ENCODE peak calls at places on chromosomes 4 and X, in five cellular contexts. One of them, this sample, is unnamed.

GRCh38 chr4:31370866-31371465 is 650.8 kb downstream of the PCDH7 start:
- DNase-seq in mucosa of descending colon: no peak
- DNase-seq in keratinocyte: no peak
- DNase-seq in lung: no peak
- DNase-seq in fibroblast of lung: peak
- DNase-seq in this sample: peak

GRCh38 chrX:120269379-120270035 is 18.9 kb downstream of the ZBTB33 start:
- DNase-seq in mucosa of descending colon: no peak
- DNase-seq in keratinocyte: no peak
- DNase-seq in lung: peak
- DNase-seq in fibroblast of lung: peak
- DNase-seq in this sample: no peak

GRCh38 chr4:56953680-56954520 is 23.5 kb downstream of the NOA1 start:
- DNase-seq in mucosa of descending colon: no peak
- DNase-seq in keratinocyte: no peak
- DNase-seq in lung: no peak
- DNase-seq in fibroblast of lung: no peak
- DNase-seq in this sample: no peak

GRCh38 chr4:156672924-156673323 is 298.7 kb downstream of the PDGFC start:
- DNase-seq in mucosa of descending colon: no peak
- DNase-seq in keratinocyte: no peak
- DNase-seq in lung: no peak
- DNase-seq in fibroblast of lung: no peak
- DNase-seq in this sample: no peak

GRCh38 chrX:2696698-2697215 is 5.7 kb downstream of the CD99 start:
- DNase-seq in mucosa of descending colon: no peak
- DNase-seq in keratinocyte: no peak
- DNase-seq in lung: no peak
- DNase-seq in fibroblast of lung: peak
- DNase-seq in this sample: peak

GRCh38 chr4:81605278-81605677 is 133.6 kb upstream of the RASGEF1B start:
- DNase-seq in mucosa of descending colon: no peak
- DNase-seq in keratinocyte: no peak
- DNase-seq in lung: no peak
- DNase-seq in fibroblast of lung: no peak
- DNase-seq in this sample: no peak

GRCh38 chr4:79652232-79652631 is 244.2 kb upstream of the GK2 start:
- DNase-seq in mucosa of descending colon: no peak
- DNase-seq in keratinocyte: no peak
- DNase-seq in lung: no peak
- DNase-seq in fibroblast of lung: peak
- DNase-seq in this sample: no peak

GRCh38 chr4:188030401-188030800 is 34.8 kb downstream of the ZFP42 start:
- DNase-seq in mucosa of descending colon: no peak
- DNase-seq in keratinocyte: no peak
- DNase-seq in lung: no peak
- DNase-seq in fibroblast of lung: no peak
- DNase-seq in this sample: no peak

GRCh38 chr4:43410636-43411035 is 518.1 kb downstream of the GRXCR1 start:
- DNase-seq in mucosa of descending colon: no peak
- DNase-seq in keratinocyte: no peak
- DNase-seq in lung: no peak
- DNase-seq in fibroblast of lung: no peak
- DNase-seq in this sample: no peak

GRCh38 chrX:132741706-132742105 is 216.7 kb downstream of the HS6ST2 start:
- DNase-seq in mucosa of descending colon: no peak
- DNase-seq in keratinocyte: no peak
- DNase-seq in lung: no peak
- DNase-seq in fibroblast of lung: peak
- DNase-seq in this sample: no peak

GRCh38 chrX:15749642-15750610 is 11.9 kb downstream of the CA5B start:
- DNase-seq in mucosa of descending colon: no peak
- DNase-seq in keratinocyte: no peak
- DNase-seq in lung: no peak
- DNase-seq in fibroblast of lung: peak
- DNase-seq in this sample: peak

GRCh38 chrX:10875995-10876394 is 235.1 kb upstream of the HCCS start:
- DNase-seq in mucosa of descending colon: no peak
- DNase-seq in keratinocyte: no peak
- DNase-seq in lung: no peak
- DNase-seq in fibroblast of lung: no peak
- DNase-seq in this sample: peak

GRCh38 chrX:44343412-44343942 is at the start of gene EFHC2:
- DNase-seq in mucosa of descending colon: peak
- DNase-seq in keratinocyte: no peak
- DNase-seq in lung: peak
- DNase-seq in fibroblast of lung: peak
- DNase-seq in this sample: peak

GRCh38 chr4:83010111-83010521 is 507 bp downstream of the LIN54 start:
- DNase-seq in mucosa of descending colon: no peak
- DNase-seq in keratinocyte: no peak
- DNase-seq in lung: no peak
- DNase-seq in fibroblast of lung: peak
- DNase-seq in this sample: no peak

GRCh38 chr4:150662686-150663085 is 80.7 kb downstream of the MAB21L2 start:
- DNase-seq in mucosa of descending colon: no peak
- DNase-seq in keratinocyte: no peak
- DNase-seq in lung: no peak
- DNase-seq in fibroblast of lung: no peak
- DNase-seq in this sample: no peak

GRCh38 chr4:122960298-122960985 is 38.0 kb upstream of the NUDT6 start:
- DNase-seq in mucosa of descending colon: no peak
- DNase-seq in keratinocyte: no peak
- DNase-seq in lung: no peak
- DNase-seq in fibroblast of lung: peak
- DNase-seq in this sample: no peak

GRCh38 chrX:122565952-122566351 is 618.1 kb upstream of the GRIA3 start:
- DNase-seq in mucosa of descending colon: peak
- DNase-seq in keratinocyte: no peak
- DNase-seq in lung: no peak
- DNase-seq in fibroblast of lung: peak
- DNase-seq in this sample: no peak

GRCh38 chr4:165299399-165300060 is 27.9 kb upstream of the MSMO1 start:
- DNase-seq in mucosa of descending colon: no peak
- DNase-seq in keratinocyte: no peak
- DNase-seq in lung: no peak
- DNase-seq in fibroblast of lung: no peak
- DNase-seq in this sample: no peak

GRCh38 chrX:49103637-49104036 is 19.9 kb downstream of the GPKOW start:
- DNase-seq in mucosa of descending colon: no peak
- DNase-seq in keratinocyte: no peak
- DNase-seq in lung: no peak
- DNase-seq in fibroblast of lung: no peak
- DNase-seq in this sample: no peak

GRCh38 chr4:27003602-27004238 is 143.1 kb downstream of the STIM2 start:
- DNase-seq in mucosa of descending colon: no peak
- DNase-seq in keratinocyte: no peak
- DNase-seq in lung: no peak
- DNase-seq in fibroblast of lung: peak
- DNase-seq in this sample: no peak

DNA sequence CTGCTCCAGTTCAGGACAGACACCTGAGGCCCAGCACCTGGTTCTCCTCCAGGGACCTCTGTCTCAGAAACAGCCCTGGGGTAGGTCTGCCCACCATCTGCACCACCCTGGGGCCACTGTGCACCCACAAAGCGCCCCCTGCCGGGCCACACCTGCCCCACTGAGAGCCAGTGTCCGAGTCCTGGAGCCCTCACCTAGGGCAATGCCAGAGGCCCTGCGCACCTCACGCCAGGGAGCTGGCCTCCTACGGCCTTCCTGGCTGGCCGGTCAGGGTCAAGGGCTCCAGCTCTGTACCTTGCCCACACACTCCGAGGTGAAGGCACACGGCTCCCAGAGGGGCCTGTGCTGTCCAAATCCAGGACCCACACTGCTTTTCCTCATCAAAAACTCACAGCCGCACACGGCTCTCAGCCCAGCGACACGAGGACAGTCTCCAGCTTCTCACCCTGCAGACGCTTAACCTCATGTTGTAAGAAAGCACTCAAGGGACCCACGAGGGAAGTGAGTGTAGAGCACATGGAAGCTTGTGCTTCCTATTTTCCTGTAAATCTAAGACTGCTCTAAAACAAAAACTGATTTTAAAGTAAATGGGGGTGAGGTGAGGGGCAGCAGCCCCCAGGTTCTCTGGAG is 5.4 kb downstream of the CTBP1 start:
- DNase-seq in mucosa of descending colon: peak
- DNase-seq in keratinocyte: no peak
- DNase-seq in lung: no peak
- DNase-seq in fibroblast of lung: no peak
- DNase-seq in this sample: peak
- TF ChIP-seq CTCF in mucosa of descending colon: no peak
- TF ChIP-seq CTCF in keratinocyte: no peak
- TF ChIP-seq CTCF in lung: no peak
- TF ChIP-seq CTCF in fibroblast of lung: no peak
- TF ChIP-seq CTCF in this sample: peak

GRCh38 chr4:24970635-24971034 is 57.8 kb upstream of the CCDC149 start:
- DNase-seq in mucosa of descending colon: no peak
- DNase-seq in keratinocyte: no peak
- DNase-seq in lung: no peak
- DNase-seq in fibroblast of lung: no peak
- DNase-seq in this sample: no peak
- TF ChIP-seq CTCF in mucosa of descending colon: no peak
- TF ChIP-seq CTCF in keratinocyte: no peak
- TF ChIP-seq CTCF in lung: no peak
- TF ChIP-seq CTCF in fibroblast of lung: no peak
- TF ChIP-seq CTCF in this sample: no peak

GRCh38 chr4:126591583-126591982 is 1041.2 kb upstream of the INTU start:
- DNase-seq in mucosa of descending colon: no peak
- DNase-seq in keratinocyte: no peak
- DNase-seq in lung: no peak
- DNase-seq in fibroblast of lung: peak
- DNase-seq in this sample: no peak
- TF ChIP-seq CTCF in mucosa of descending colon: no peak
- TF ChIP-seq CTCF in keratinocyte: no peak
- TF ChIP-seq CTCF in lung: no peak
- TF ChIP-seq CTCF in fibroblast of lung: no peak
- TF ChIP-seq CTCF in this sample: no peak

GRCh38 chrX:97175147-97175546 is 291.4 kb downstream of the RPA4 start:
- DNase-seq in mucosa of descending colon: no peak
- DNase-seq in keratinocyte: no peak
- DNase-seq in lung: no peak
- DNase-seq in fibroblast of lung: no peak
- DNase-seq in this sample: no peak
- TF ChIP-seq CTCF in mucosa of descending colon: no peak
- TF ChIP-seq CTCF in keratinocyte: no peak
- TF ChIP-seq CTCF in lung: no peak
- TF ChIP-seq CTCF in fibroblast of lung: no peak
- TF ChIP-seq CTCF in this sample: no peak

GRCh38 chr4:145003675-145004074 is 94.3 kb downstream of the ANAPC10 start:
- DNase-seq in mucosa of descending colon: no peak
- DNase-seq in keratinocyte: no peak
- DNase-seq in lung: no peak
- DNase-seq in fibroblast of lung: no peak
- DNase-seq in this sample: no peak
- TF ChIP-seq CTCF in mucosa of descending colon: no peak
- TF ChIP-seq CTCF in keratinocyte: no peak
- TF ChIP-seq CTCF in lung: no peak
- TF ChIP-seq CTCF in fibroblast of lung: no peak
- TF ChIP-seq CTCF in this sample: no peak

GRCh38 chr4:7195546-7196282 is 3.4 kb downstream of the SORCS2 start:
- DNase-seq in mucosa of descending colon: no peak
- DNase-seq in keratinocyte: no peak
- DNase-seq in lung: no peak
- DNase-seq in fibroblast of lung: no peak
- DNase-seq in this sample: no peak

GRCh38 chr4:7195138-7195510 is 2.8 kb downstream of the SORCS2 start:
- DNase-seq in mucosa of descending colon: no peak
- DNase-seq in keratinocyte: no peak
- DNase-seq in lung: no peak
- DNase-seq in fibroblast of lung: no peak
- DNase-seq in this sample: no peak

GRCh38 chr4:7196283-7196651 is 3.9 kb downstream of the SORCS2 start:
- DNase-seq in mucosa of descending colon: no peak
- DNase-seq in keratinocyte: no peak
- DNase-seq in lung: no peak
- DNase-seq in fibroblast of lung: no peak
- DNase-seq in this sample: no peak

GRCh38 chr4:7193040-7193958 is 961 bp downstream of the SORCS2 start:
- DNase-seq in mucosa of descending colon: no peak
- DNase-seq in keratinocyte: no peak
- DNase-seq in lung: no peak
- DNase-seq in fibroblast of lung: no peak
- DNase-seq in this sample: no peak

DNA sequence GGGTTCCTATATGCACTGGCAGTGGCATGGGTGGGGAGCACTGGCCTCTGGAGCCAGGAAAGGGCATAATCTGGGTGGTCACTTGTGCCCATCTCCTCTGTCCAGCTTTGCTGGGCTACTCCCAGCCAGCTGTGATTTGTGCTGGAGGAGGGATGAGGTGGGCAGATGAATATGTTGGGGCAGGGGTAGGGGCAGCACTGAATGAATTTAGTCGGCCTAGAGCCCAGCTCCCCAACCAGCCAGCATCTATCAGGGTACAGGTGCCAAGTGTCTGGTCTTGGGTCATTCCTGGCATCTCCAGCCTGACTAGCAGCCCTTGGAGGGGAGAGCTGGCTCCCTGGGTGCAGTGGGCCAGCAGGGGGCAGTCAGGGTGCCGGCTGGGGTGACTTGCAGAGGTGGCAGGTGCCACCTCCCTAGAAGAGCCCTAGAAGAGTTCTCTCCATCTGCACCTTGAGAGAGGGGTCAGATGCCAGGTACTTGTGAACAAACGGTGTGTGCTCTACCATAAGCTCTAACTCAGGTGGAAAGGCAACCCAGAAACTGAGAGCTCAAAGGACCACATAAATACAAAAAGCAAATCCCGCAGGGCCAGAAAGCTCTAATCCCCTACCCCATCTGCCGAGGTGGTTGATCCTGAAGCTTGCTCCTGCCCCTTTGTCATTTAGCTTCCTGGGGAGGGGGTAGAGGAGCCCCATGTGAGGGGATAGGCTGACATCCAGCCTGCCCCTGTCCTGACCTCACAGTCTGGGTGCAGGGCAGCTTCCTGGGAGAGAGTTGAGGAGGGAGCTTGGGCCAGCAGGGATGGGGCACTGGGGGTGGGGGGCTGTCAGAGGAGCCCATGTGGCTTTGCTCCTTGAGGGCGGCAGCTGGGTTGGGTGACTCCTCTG is 2.2 kb downstream of the SORCS2 start:
- DNase-seq in mucosa of descending colon: peak
- DNase-seq in keratinocyte: no peak
- DNase-seq in lung: peak
- DNase-seq in fibroblast of lung: no peak
- DNase-seq in this sample: no peak
- TF ChIP-seq CTCF in mucosa of descending colon: no peak
- TF ChIP-seq CTCF in keratinocyte: peak
- TF ChIP-seq CTCF in lung: no peak
- TF ChIP-seq CTCF in fibroblast of lung: peak
- TF ChIP-seq CTCF in this sample: no peak

GRCh38 chrX:135463937-135464336 is 42.2 kb downstream of the SMIM10L2A start:
- DNase-seq in mucosa of descending colon: no peak
- DNase-seq in keratinocyte: no peak
- DNase-seq in lung: no peak
- DNase-seq in fibroblast of lung: peak
- DNase-seq in this sample: no peak
- TF ChIP-seq CTCF in mucosa of descending colon: no peak
- TF ChIP-seq CTCF in keratinocyte: peak
- TF ChIP-seq CTCF in lung: peak
- TF ChIP-seq CTCF in fibroblast of lung: no peak
- TF ChIP-seq CTCF in this sample: peak

GRCh38 chr4:3531306-3531886 is 826 bp downstream of the LRPAP1 start:
- DNase-seq in mucosa of descending colon: no peak
- DNase-seq in keratinocyte: no peak
- DNase-seq in lung: no peak
- DNase-seq in fibroblast of lung: peak
- DNase-seq in this sample: no peak
- TF ChIP-seq CTCF in mucosa of descending colon: no peak
- TF ChIP-seq CTCF in keratinocyte: no peak
- TF ChIP-seq CTCF in lung: no peak
- TF ChIP-seq CTCF in fibroblast of lung: no peak
- TF ChIP-seq CTCF in this sample: no peak

This sample was measured in GM20000.